ENCODE peak calls at places on chromosomes 3 and 15, in five cellular contexts. N, L, X, E and Q are unnamed samples.

GRCh38 chr15:38189651-38190280 is 62.9 kb upstream of the SPRED1 start:
- DNase-seq in N (no peak), L (no peak), X (no peak), E (no peak), Q (no peak)

GRCh38 chr3:43389388-43390254 is 103.3 kb downstream of the SNRK start:
- DNase-seq in N (no peak), L (peak), X (no peak), E (no peak), Q (no peak)

GRCh38 chr3:179929091-179929529 is 107.6 kb downstream of the PEX5L start:
- DNase-seq in N (peak), L (peak), X (peak), E (peak), Q (no peak)

GRCh38 chr3:168024537-168024941 is 71.2 kb downstream of the GOLIM4 start:
- DNase-seq in N (no peak), L (no peak), X (no peak), E (no peak), Q (no peak)

GRCh38 chr15:64699767-64700388 is 75.5 kb downstream of the RBPMS2 start:
- DNase-seq in N (peak), L (no peak), X (peak), E (peak), Q (no peak)

GRCh38 chr15:95944193-95944592 is 386.3 kb upstream of the NR2F2 start:
- DNase-seq in N (no peak), L (no peak), X (no peak), E (no peak), Q (no peak)

GRCh38 chr3:94285874-94286273 is 223.0 kb downstream of the NSUN3 start:
- DNase-seq in N (peak), L (no peak), X (peak), E (no peak), Q (no peak)

GRCh38 chr15:90648137-90649070 is 68.7 kb upstream of the BLM start:
- DNase-seq in N (peak), L (peak), X (peak), E (peak), Q (no peak)

GRCh38 chr3:58238830-58239229 is 1.2 kb downstream of the ABHD6 start:
- DNase-seq in N (no peak), L (no peak), X (no peak), E (no peak), Q (no peak)

GRCh38 chr15:38842991-38843610 is 278.5 kb upstream of the RASGRP1 start:
- DNase-seq in N (peak), L (no peak), X (no peak), E (no peak), Q (no peak)

GRCh38 chr15:40238927-40239591 is at the start of gene PAK6:
- DNase-seq in N (peak), L (no peak), X (peak), E (peak), Q (no peak)

GRCh38 chr15:91965501-91966180 is 112.1 kb downstream of the SLCO3A1 start:
- DNase-seq in N (no peak), L (no peak), X (no peak), E (no peak), Q (no peak)

GRCh38 chr15:37260255-37260654 is 159.9 kb upstream of the MEIS2 start:
- DNase-seq in N (no peak), L (no peak), X (no peak), E (no peak), Q (no peak)

GRCh38 chr3:187243933-187244564 is 46.8 kb downstream of the RTP1 start:
- DNase-seq in N (no peak), L (no peak), X (no peak), E (no peak), Q (no peak)

GRCh38 chr3:8617921-8618320 is 26.7 kb downstream of the SSUH2 start:
- DNase-seq in N (no peak), L (no peak), X (no peak), E (no peak), Q (no peak)

GRCh38 chr3:158731938-158732855 is at the start of gene RARRES1:
- DNase-seq in N (no peak), L (no peak), X (peak), E (no peak), Q (peak)

GRCh38 chr15:89019436-89019835 is 68.8 kb upstream of the ABHD2 start:
- DNase-seq in N (no peak), L (no peak), X (no peak), E (no peak), Q (no peak)

GRCh38 chr3:122183893-122184590 is 574 bp downstream of the CASR start:
- DNase-seq in N (no peak), L (no peak), X (no peak), E (no peak), Q (no peak)

GRCh38 chr3:134644731-134645514 is 5.9 kb downstream of the KY start:
- DNase-seq in N (no peak), L (no peak), X (no peak), E (no peak), Q (no peak)

GRCh38 chr3:87225659-87226058 is 1.4 kb upstream of the CHMP2B start:
- DNase-seq in N (peak), L (no peak), X (peak), E (peak), Q (no peak)

GRCh38 chr3:194624956-194625355 is 8.3 kb downstream of the TMEM44 start:
- DNase-seq in N (no peak), L (no peak), X (no peak), E (no peak), Q (no peak)

GRCh38 chr3:189845069-189845468 is 213.9 kb downstream of the TP63 start:
- DNase-seq in N (no peak), L (no peak), X (no peak), E (no peak), Q (no peak)

GRCh38 chr3:59235221-59236012 is 185.6 kb upstream of the CFAP20DC start:
- DNase-seq in N (no peak), L (no peak), X (no peak), E (no peak), Q (no peak)

GRCh38 chr3:180624714-180625113 is 22.8 kb downstream of the TTC14 start:
- DNase-seq in N (no peak), L (no peak), X (no peak), E (no peak), Q (no peak)

GRCh38 chr3:197420115-197420514 is 121.7 kb upstream of the DLG1 start:
- DNase-seq in N (no peak), L (no peak), X (no peak), E (no peak), Q (no peak)

GRCh38 chr15:40361640-40362039 is 3.6 kb downstream of the DISP2 start:
- DNase-seq in N (no peak), L (no peak), X (no peak), E (no peak), Q (no peak)

GRCh38 chr3:107065094-107065861 is 312.0 kb upstream of the CCDC54 start:
- DNase-seq in N (peak), L (no peak), X (peak), E (no peak), Q (no peak)

GRCh38 chr3:90040554-90040953 is 933.1 kb downstream of the EPHA3 start:
- DNase-seq in N (no peak), L (no peak), X (no peak), E (no peak), Q (no peak)

GRCh38 chr3:147298511-147298982 is 107.8 kb downstream of the ZIC4 start:
- DNase-seq in N (no peak), L (no peak), X (no peak), E (no peak), Q (no peak)

GRCh38 chr3:130093741-130094391 is 12.2 kb downstream of the ALG1L2 start:
- DNase-seq in N (no peak), L (no peak), X (no peak), E (no peak), Q (peak)

GRCh38 chr3:47082519-47082918 is 81.4 kb downstream of the SETD2 start:
- DNase-seq in N (no peak), L (no peak), X (no peak), E (no peak), Q (no peak)

GRCh38 chr3:68878322-68878721 is 54.0 kb downstream of the TAFA4 start:
- DNase-seq in N (peak), L (no peak), X (peak), E (peak), Q (no peak)

GRCh38 chr15:49064884-49065283 is 18.6 kb upstream of the SECISBP2L start:
- DNase-seq in N (no peak), L (no peak), X (no peak), E (no peak), Q (no peak)

GRCh38 chr3:29582310-29582709 is 301.4 kb downstream of the RBMS3 start:
- DNase-seq in N (peak), L (no peak), X (peak), E (no peak), Q (no peak)

GRCh38 chr3:16516695-16517481 is 3.4 kb upstream of the RFTN1 start:
- DNase-seq in N (peak), L (no peak), X (peak), E (peak), Q (no peak)

GRCh38 chr3:134627831-134628230 is 23.0 kb downstream of the KY start:
- DNase-seq in N (no peak), L (no peak), X (no peak), E (no peak), Q (no peak)